ENCODE peak calls at places on chromosomes 1 and 21, in six cellular contexts. F, J, P, T, I and B are unnamed samples.

GRCh38 chr1:224784606-224785328 is 144.7 kb upstream of the DNAH14 start:
- DNase-seq in F (no peak), J (no peak), P (no peak), T (no peak), I (no peak), B (peak)

GRCh38 chr1:39776400-39776713 is 5.2 kb upstream of the OXCT2 start:
- DNase-seq in F (no peak), J (no peak), P (no peak), T (no peak), I (peak), B (peak)

GRCh38 chr21:44845418-44846200 is 27.7 kb upstream of the SUMO3 start:
- DNase-seq in F (peak), J (peak), P (peak), T (peak), I (no peak), B (peak)

GRCh38 chr1:6614019-6614952 is 755 bp downstream of the PHF13 start:
- DNase-seq in F (no peak), J (peak), P (peak), T (no peak), I (no peak), B (peak)

GRCh38 chr1:161045749-161046573 is at the start of gene USF1:
- DNase-seq in F (peak), J (peak), P (peak), T (peak), I (peak), B (peak)

GRCh38 chr1:25019351-25020172 is 89.5 kb upstream of the RUNX3 start:
- DNase-seq in F (no peak), J (no peak), P (no peak), T (no peak), I (no peak), B (no peak)

GRCh38 chr1:27588256-27589232 is 15.4 kb downstream of the AHDC1 start:
- DNase-seq in F (no peak), J (peak), P (no peak), T (no peak), I (no peak), B (no peak)

GRCh38 chr1:154796303-154796892 is 73.7 kb downstream of the KCNN3 start:
- DNase-seq in F (no peak), J (no peak), P (no peak), T (no peak), I (no peak), B (peak)

GRCh38 chr1:37761416-37762095 is 3.4 kb downstream of the EPHA10 start:
- DNase-seq in F (no peak), J (no peak), P (no peak), T (no peak), I (no peak), B (no peak)

GRCh38 chr1:234531181-234532132 is 52.5 kb upstream of the TARBP1 start:
- DNase-seq in F (no peak), J (peak), P (no peak), T (no peak), I (no peak), B (no peak)

GRCh38 chr1:25993197-25993951 is 4.5 kb downstream of the PAFAH2 start:
- DNase-seq in F (no peak), J (no peak), P (peak), T (no peak), I (no peak), B (no peak)

GRCh38 chr1:52111492-52111891 is 30.4 kb upstream of the ZFYVE9 start:
- DNase-seq in F (no peak), J (no peak), P (no peak), T (no peak), I (no peak), B (peak)

GRCh38 chr1:15707239-15707940 is 23.3 kb downstream of the PLEKHM2 start:
- DNase-seq in F (no peak), J (no peak), P (no peak), T (no peak), I (no peak), B (no peak)
- H3K4me3 ChIP-seq in F (no peak), J (no peak), P (no peak), T (no peak), I (no peak), B (no peak)

GRCh38 chr1:94644371-94644770 is 102.8 kb upstream of the F3 start:
- DNase-seq in F (no peak), J (no peak), P (no peak), T (no peak), I (no peak), B (no peak)

GRCh38 chr1:94646786-94647555 is 105.4 kb upstream of the F3 start:
- DNase-seq in F (no peak), J (no peak), P (no peak), T (no peak), I (no peak), B (no peak)

GRCh38 chr1:94650301-94650700 is 108.7 kb upstream of the F3 start:
- DNase-seq in F (no peak), J (no peak), P (no peak), T (no peak), I (no peak), B (no peak)

GRCh38 chr1:94646151-94646643 is 104.6 kb upstream of the F3 start:
- DNase-seq in F (no peak), J (no peak), P (no peak), T (no peak), I (no peak), B (no peak)

GRCh38 chr1:94648225-94649007 is 106.9 kb upstream of the F3 start:
- DNase-seq in F (no peak), J (peak), P (peak), T (no peak), I (no peak), B (peak)
- TF ChIP-seq MYC in F (no peak), J (no peak), P (no peak), T (no peak), I (no peak), B (no peak)

DNA sequence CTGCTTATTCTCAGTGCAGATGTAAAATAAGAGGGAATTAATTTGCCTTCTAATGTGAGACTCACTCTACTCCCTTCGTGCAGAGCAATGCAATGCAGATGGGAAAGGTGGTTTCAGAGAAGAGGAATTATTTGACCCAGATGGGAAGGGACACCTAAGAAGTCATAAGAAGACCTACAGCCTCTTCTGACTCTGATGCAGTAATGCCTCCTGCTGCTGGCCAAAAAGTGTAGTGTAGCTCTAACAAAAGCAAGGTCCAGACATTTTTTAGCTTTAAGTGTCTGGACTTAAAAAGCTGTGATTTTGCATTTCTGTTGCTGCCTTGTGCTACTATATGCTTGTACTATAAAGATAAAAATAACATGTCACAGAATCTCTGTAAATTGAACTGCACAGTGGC is 501.4 kb downstream of the TTLL7 start:
- DNase-seq in F (no peak), J (peak), P (no peak), T (no peak), I (no peak), B (no peak)
- TF ChIP-seq CTCF in F (no peak), J (peak), P (no peak), T (no peak), I (peak), B (no peak)

GRCh38 chr1:244429818-244430217 is 21.9 kb downstream of the ADSS2 start:
- DNase-seq in F (no peak), J (no peak), P (no peak), T (no peak), I (no peak), B (no peak)

GRCh38 chr1:244436336-244437102 is 15.2 kb downstream of the ADSS2 start:
- DNase-seq in F (no peak), J (peak), P (no peak), T (no peak), I (no peak), B (no peak)

GRCh38 chr1:244427647-244428046 is 24.1 kb downstream of the ADSS2 start:
- DNase-seq in F (no peak), J (no peak), P (no peak), T (no peak), I (no peak), B (no peak)

GRCh38 chr1:244435562-244436205 is 16.0 kb downstream of the ADSS2 start:
- DNase-seq in F (no peak), J (peak), P (no peak), T (peak), I (no peak), B (no peak)

GRCh38 chr1:244431166-244431565 is 20.5 kb downstream of the ADSS2 start:
- DNase-seq in F (no peak), J (no peak), P (no peak), T (no peak), I (no peak), B (no peak)
- H3K4me3 ChIP-seq in F (no peak), J (no peak), P (no peak), T (no peak), I (no peak), B (no peak)

DNA sequence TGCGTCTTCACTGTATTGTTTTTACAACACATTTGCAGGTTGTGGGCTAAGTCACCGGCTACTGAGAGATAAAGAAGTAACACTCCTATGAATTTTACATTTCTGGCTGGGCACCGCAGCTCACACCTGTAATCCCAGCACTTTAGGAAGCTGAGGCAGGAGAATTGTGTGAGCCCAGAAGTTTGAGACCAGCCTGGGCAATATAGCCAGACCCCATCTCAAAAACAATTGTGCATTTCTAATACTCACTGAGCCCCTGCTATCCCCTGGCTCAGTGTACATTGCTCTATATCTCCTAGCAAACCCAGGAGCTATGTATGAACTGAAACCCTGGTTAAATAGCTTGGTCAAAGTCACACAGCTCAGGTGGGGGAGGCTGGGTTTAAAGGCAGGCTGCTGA is 108.7 kb downstream of the ZNF281 start:
- DNase-seq in F (no peak), J (no peak), P (no peak), T (no peak), I (no peak), B (no peak)
- TF ChIP-seq MYC in F (no peak), J (no peak), P (no peak), T (no peak), I (no peak), B (no peak)